ENCODE peak calls at places on chromosome 7, in five cellular contexts. K is H1, E is H9, Z is mesenchymal stem cell, S is neuronal stem cell. G is an unnamed sample.

GRCh38 chr7:114910787-114911186 is 11.1 kb upstream of the MDFIC start:
- DNase-seq in K (no peak), E (no peak), Z (peak; percentile 42), S (no peak), G (peak; percentile 66)

GRCh38 chr7:128833148-128833938 is 3.1 kb downstream of the FLNC start:
- DNase-seq in K (no peak), E (peak; percentile 64), Z (peak; percentile 90), S (no peak), G (no peak)

GRCh38 chr7:97731736-97732370 is at the start of gene TAC1:
- DNase-seq in K (no peak), E (peak; percentile 68), Z (no peak), S (peak; percentile 43), G (no peak)

GRCh38 chr7:36459236-36459960 is 69.7 kb downstream of the ANLN start:
- DNase-seq in K (no peak), E (no peak), Z (no peak), S (no peak), G (peak; percentile 87)

GRCh38 chr7:44235582-44236332 is 35.0 kb downstream of the YKT6 start:
- DNase-seq in K (no peak), E (no peak), Z (no peak), S (no peak), G (no peak)

GRCh38 chr7:29606287-29606721 is 42.7 kb downstream of the PRR15 start:
- DNase-seq in K (no peak), E (no peak), Z (peak; percentile 75), S (no peak), G (no peak)

GRCh38 chr7:34219153-34219552 is 313.8 kb downstream of the BMPER start:
- DNase-seq in K (no peak), E (no peak), Z (no peak), S (no peak), G (no peak)

GRCh38 chr7:20647051-20647450 is 31.6 kb downstream of the ABCB5 start:
- DNase-seq in K (no peak), E (no peak), Z (peak; percentile 7), S (no peak), G (no peak)

GRCh38 chr7:34727464-34727995 is 69.5 kb downstream of the NPSR1 start:
- DNase-seq in K (no peak), E (no peak), Z (no peak), S (no peak), G (no peak)

GRCh38 chr7:64562621-64563275 is at the start of gene ZNF680:
- DNase-seq in K (peak; percentile 85), E (no peak), Z (no peak), S (peak; percentile 75), G (peak; percentile 95)

GRCh38 chr7:157011333-157012112 is 1.1 kb upstream of the MNX1 start:
- DNase-seq in K (no peak), E (peak; percentile 72), Z (no peak), S (no peak), G (no peak)

GRCh38 chr7:6647080-6647479 is 10.0 kb downstream of the ZNF316 start:
- DNase-seq in K (no peak), E (no peak), Z (no peak), S (no peak), G (no peak)

GRCh38 chr7:2773608-2774007 is 70.5 kb downstream of the GNA12 start:
- DNase-seq in K (no peak), E (no peak), Z (no peak), S (no peak), G (peak; percentile 98)

GRCh38 chr7:92831716-92832622 is 4.4 kb downstream of the CDK6 start:
- DNase-seq in K (no peak), E (no peak), Z (peak; percentile 94), S (no peak), G (peak; percentile 58)

GRCh38 chr7:128845987-128846386 is 15.8 kb downstream of the FLNC start:
- DNase-seq in K (no peak), E (no peak), Z (no peak), S (no peak), G (no peak)

GRCh38 chr7:46934198-46934825 is 647.6 kb downstream of the TNS3 start:
- DNase-seq in K (no peak), E (no peak), Z (peak; percentile 83), S (no peak), G (peak; percentile 69)

GRCh38 chr7:4613855-4614548 is 68.1 kb upstream of the FOXK1 start:
- DNase-seq in K (no peak), E (no peak), Z (peak; percentile 53), S (no peak), G (no peak)

GRCh38 chr7:29254663-29255062 is 60.1 kb downstream of the CHN2 start:
- DNase-seq in K (no peak), E (no peak), Z (peak; percentile 23), S (no peak), G (peak; percentile 54)

GRCh38 chr7:157032128-157032527 is 21.7 kb upstream of the MNX1 start:
- DNase-seq in K (no peak), E (no peak), Z (no peak), S (no peak), G (no peak)

GRCh38 chr7:132030161-132030568 is 473.7 kb upstream of the PODXL start:
- DNase-seq in K (no peak), E (no peak), Z (no peak), S (no peak), G (no peak)

GRCh38 chr7:155621418-155621980 is 23.0 kb upstream of the RBM33 start:
- DNase-seq in K (no peak), E (no peak), Z (no peak), S (no peak), G (no peak)

GRCh38 chr7:85529197-85529596 is 342.3 kb upstream of the SEMA3D start:
- DNase-seq in K (no peak), E (no peak), Z (peak; percentile 50), S (no peak), G (no peak)

GRCh38 chr7:138008588-138009349 is 6.9 kb upstream of the CREB3L2 start:
- DNase-seq in K (no peak), E (peak; percentile 52), Z (peak; percentile 69), S (peak; percentile 66), G (peak; percentile 56)

GRCh38 chr7:143299840-143300239 is 11.7 kb downstream of the CASP2 start:
- DNase-seq in K (no peak), E (peak; percentile 57), Z (peak; percentile 25), S (no peak), G (peak; percentile 69)

GRCh38 chr7:36871863-36872262 is 147.6 kb upstream of the AOAH start:
- DNase-seq in K (no peak), E (no peak), Z (no peak), S (no peak), G (peak; percentile 39)

GRCh38 chr7:107463139-107464078 is 6.4 kb upstream of the GPR22 start:
- DNase-seq in K (peak; percentile 10), E (peak; percentile 56), Z (peak; percentile 71), S (peak; percentile 31), G (peak; percentile 73)

GRCh38 chr7:47597379-47597778 is 15.5 kb upstream of the TNS3 start:
- DNase-seq in K (no peak), E (no peak), Z (no peak), S (no peak), G (no peak)

GRCh38 chr7:30898411-30898810 is 13.2 kb upstream of the AQP1 start:
- DNase-seq in K (no peak), E (no peak), Z (no peak), S (no peak), G (no peak)

GRCh38 chr7:30900053-30900452 is 11.6 kb upstream of the AQP1 start:
- DNase-seq in K (no peak), E (no peak), Z (no peak), S (no peak), G (no peak)

GRCh38 chr7:30900803-30901362 is 10.8 kb upstream of the AQP1 start:
- DNase-seq in K (no peak), E (no peak), Z (no peak), S (no peak), G (no peak)

GRCh38 chr7:30899066-30899465 is 12.6 kb upstream of the AQP1 start:
- DNase-seq in K (no peak), E (no peak), Z (no peak), S (no peak), G (no peak)

GRCh38 chr7:30899630-30900029 is 12.0 kb upstream of the AQP1 start:
- DNase-seq in K (no peak), E (no peak), Z (no peak), S (no peak), G (no peak)
- H3K14ac ChIP-seq in K (no peak overlapping the region), E (no peak overlapping the region), Z (no peak overlapping the region), S (no peak overlapping the region), G (no peak overlapping the region)

DNA sequence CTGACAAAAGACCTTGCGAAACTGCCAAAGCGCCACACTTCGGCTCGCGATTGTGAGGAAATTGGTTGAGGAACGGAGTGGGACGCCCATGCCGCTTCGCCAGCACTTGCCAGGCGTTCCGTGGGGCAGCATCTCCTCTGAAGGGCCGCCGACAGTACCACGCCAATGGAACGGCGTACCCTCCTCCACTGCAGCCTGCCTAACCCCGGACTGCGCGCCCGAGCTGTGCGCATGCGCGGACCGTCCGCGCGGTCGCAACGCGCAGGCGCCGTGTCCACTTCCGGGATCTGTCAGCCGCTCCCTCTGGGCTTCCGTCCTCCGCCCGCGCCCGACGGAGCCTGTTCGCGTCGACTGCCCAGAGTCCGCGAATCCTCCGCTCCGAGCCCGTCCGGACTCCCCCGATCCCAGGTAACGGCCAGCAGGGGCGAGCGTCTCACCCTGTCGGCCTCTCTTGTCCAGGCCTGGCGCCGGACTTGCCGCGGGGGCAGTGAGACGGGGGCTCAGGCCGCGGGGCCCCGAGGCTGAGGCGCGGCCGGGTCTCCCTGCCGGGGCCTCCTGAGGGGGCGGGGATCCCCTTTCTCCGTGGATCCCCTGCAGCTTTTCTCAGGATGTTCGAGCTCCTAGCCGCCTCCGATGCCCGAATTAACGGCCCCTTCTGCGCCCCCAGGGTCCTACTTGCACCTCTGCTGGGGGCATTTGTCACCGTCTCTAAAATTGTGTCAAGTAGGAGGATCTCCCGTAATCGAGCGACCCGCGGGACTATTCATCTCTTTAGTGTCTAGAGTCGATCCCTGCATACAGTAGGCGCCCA is at the start of gene ARPC1A:
- DNase-seq in K (peak; percentile 90), E (peak; percentile 94), Z (peak; percentile 94), S (peak; percentile 93), G (peak; percentile 95)
- H2BK12ac ChIP-seq in K (no peak within 1 kb of the TSS), E (no peak within 1 kb of the TSS), Z (no peak within 1 kb of the TSS), S (no peak within 1 kb of the TSS), G (no peak within 1 kb of the TSS)

GRCh38 chr7:135481600-135481979 is 28.3 kb downstream of the CNOT4 start:
- DNase-seq in K (no peak), E (no peak), Z (no peak), S (no peak), G (no peak)
- H3K14ac ChIP-seq in K (no peak overlapping the region), E (no peak overlapping the region), Z (no peak overlapping the region), S (no peak overlapping the region), G (no peak overlapping the region)

DNA sequence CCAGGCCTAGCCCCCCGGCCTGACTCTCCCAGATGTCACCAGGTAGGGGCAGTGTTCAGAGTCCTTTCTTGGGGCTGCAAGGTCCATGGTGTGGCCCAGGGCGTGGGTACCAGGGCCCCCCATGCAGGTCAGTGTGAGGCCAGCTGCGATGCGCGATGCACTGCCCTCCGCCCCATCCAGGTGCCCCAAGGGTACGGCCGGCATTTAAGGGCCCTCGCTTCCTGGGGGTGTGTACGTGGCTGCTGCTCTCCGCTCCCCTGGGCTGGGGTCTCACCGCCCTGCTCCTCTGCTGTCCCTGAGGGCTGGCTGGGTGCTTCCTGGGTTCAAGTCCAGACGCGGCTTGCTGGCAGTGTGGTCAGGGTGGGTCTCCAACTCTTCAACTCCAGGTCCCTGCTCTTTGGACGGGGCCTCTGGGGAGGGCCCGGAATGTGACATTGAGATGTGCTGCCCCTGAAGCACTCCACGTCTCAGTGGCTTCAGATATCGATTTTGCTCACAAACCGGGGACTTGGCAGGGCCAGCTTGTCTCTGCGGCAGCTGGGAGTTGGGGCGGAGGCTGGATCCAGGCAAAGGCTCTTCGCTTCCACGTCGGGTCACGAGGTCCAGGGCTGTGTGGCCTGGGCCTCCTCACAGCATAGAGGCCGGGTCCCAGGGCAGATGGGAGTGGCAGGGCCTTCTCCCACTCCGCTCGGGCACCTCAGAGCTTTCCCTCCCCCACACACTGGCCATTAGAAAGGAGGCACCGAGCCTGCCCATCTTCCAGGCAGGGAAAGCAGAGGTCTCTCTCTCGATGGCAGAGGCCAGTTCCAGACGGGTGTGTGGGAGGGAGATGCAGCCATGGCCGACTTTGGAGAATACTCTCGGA is 93.2 kb downstream of the UNCX start:
- DNase-seq in K (no peak), E (no peak), Z (no peak), S (no peak), G (no peak)
- H2BK12ac ChIP-seq in K (no peak overlapping the region), E (no peak overlapping the region), Z (no peak overlapping the region), S (peak overlapping the region; percentile 73), G (no peak overlapping the region)

G was measured in trophoblast cell.